ENCODE peak calls at places on chromosomes 16 and 17, in ten cellular contexts. I is epithelial cell of proximal tubule, P is body of pancreas, D is NB4, X is foreskin fibroblast, W is heart left ventricle, T is choroid plexus epithelial cell, Z is endodermal cell, Q is pancreas, V is HFFc6. S is an unnamed sample.

GRCh38 chr17:1661045-1661444 is 11.4 kb upstream of the RILP start:
- DNase-seq in D (no peak), V (no peak), P (no peak), X (no peak), I (no peak), Q (no peak), W (no peak), T (no peak), Z (no peak), S (no peak)

GRCh38 chr17:38705803-38706624 is 941 bp downstream of the MLLT6 start:
- DNase-seq in D (peak; percentile 47), Z (peak; percentile 88), V (no peak), T (no peak), I (no peak), P (peak; percentile 57), W (peak; percentile 76), Q (peak; percentile 79), X (no peak), S (no peak)

GRCh38 chr16:23131841-23132576 is 17.2 kb downstream of the USP31 start:
- DNase-seq in Z (no peak), X (no peak), T (peak; percentile 56), P (no peak), V (no peak), Q (no peak), D (no peak), I (no peak), W (no peak), S (no peak)

GRCh38 chr17:83161298-83162034 is 82.1 kb downstream of the METRNL start:
- DNase-seq in T (no peak), X (peak; percentile 84), P (peak; percentile 0), V (peak; percentile 20), I (no peak), D (no peak), Z (peak; percentile 32), Q (no peak), W (no peak), S (peak; percentile 84)

GRCh38 chr17:79968116-79968515 is 67.6 kb downstream of the TBC1D16 start:
- DNase-seq in T (no peak), Q (peak; percentile 15), P (no peak), D (no peak), V (no peak), X (no peak), W (no peak), Z (peak; percentile 41), I (no peak), S (no peak)

GRCh38 chr16:88993006-88993787 is 16.2 kb upstream of the CBFA2T3 start:
- DNase-seq in D (peak; percentile 60), Z (no peak), T (no peak), V (no peak), P (no peak), Q (no peak), W (no peak), I (no peak), X (no peak), S (no peak)

GRCh38 chr17:50181155-50181554 is 15.3 kb downstream of the SGCA start:
- DNase-seq in Q (no peak), T (no peak), X (no peak), I (no peak), Z (no peak), P (no peak), D (no peak), W (peak; percentile 17), V (no peak), S (no peak)

GRCh38 chr17:3961564-3962047 is 2.6 kb downstream of the ATP2A3 start:
- DNase-seq in D (peak; percentile 65), P (no peak), V (no peak), W (no peak), Q (no peak), Z (no peak), I (no peak), T (no peak), X (no peak), S (no peak)

GRCh38 chr16:50593410-50594139 is 45.4 kb downstream of the NKD1 start:
- DNase-seq in X (no peak), D (peak; percentile 68), W (no peak), Z (peak; percentile 88), P (no peak), V (no peak), Q (no peak), I (no peak), T (peak; percentile 17), S (no peak)

GRCh38 chr16:50592996-50593395 is 44.8 kb downstream of the NKD1 start:
- DNase-seq in D (no peak), Z (no peak), I (no peak), T (no peak), Q (no peak), W (no peak), X (no peak), V (no peak), P (no peak), S (no peak)

GRCh38 chr16:50591209-50591608 is 43.0 kb downstream of the NKD1 start:
- DNase-seq in V (no peak), I (no peak), D (no peak), W (no peak), Q (no peak), T (no peak), X (no peak), Z (no peak), P (no peak), S (no peak)

GRCh38 chr16:50594332-50595260 is 46.4 kb downstream of the NKD1 start:
- DNase-seq in Z (no peak), V (no peak), T (no peak), X (no peak), D (no peak), P (no peak), W (no peak), Q (no peak), I (no peak), S (no peak)

DNA sequence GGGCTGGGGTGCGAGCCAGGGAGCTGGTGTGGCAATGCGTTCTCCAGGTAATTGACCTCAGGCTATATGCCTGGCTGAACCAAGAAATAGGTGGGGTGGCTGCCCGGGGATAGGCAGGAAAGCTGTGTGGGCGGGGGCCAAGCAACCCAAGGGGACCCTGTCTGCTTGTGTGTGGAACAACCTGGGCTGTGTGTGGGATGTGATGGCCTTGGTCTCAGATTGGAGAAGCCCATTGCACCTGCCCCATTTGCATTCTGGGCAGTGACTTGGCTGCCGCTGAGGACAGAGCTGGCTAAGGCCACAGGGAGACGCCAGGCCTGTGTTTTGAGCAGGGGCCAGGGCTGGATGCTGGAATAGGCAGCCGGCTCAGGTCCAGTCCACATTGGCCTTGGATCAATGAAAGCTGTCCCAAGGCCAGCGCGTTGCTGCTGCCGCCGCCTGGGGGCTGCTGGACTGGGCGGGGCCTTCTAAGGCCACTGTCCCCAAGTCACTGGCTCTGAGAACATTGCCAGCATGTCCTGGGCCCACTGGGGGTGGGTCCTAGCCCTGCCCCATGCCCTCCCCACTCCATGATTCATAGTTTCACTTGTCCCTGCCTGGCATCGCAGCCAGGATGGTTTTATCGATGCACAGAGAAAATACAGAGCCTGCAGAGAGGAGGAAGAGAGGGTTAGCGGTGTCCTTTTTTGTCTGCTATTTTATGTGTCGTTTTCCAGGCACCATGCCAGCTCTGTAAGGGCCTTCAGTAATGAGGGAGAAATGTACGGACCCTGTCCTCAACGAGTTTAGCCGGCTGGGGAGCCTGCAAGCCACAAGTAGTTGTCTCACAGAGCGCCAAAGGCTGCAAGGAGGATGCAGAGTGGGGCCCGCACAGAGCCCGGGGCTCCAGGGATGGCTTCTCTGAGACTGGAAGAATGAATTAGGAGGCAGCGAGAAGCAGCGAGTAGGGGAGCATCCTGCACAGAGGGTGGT is 43.9 kb downstream of the NKD1 start:
- DNase-seq in V (no peak), X (no peak), Q (peak; percentile 87), Z (no peak), W (peak; percentile 87), D (no peak), I (no peak), P (peak; percentile 97), T (no peak), S (no peak)
- TF ChIP-seq CTCF in V (no peak), X (no peak), Q (peak; percentile 25), Z (no peak), W (peak; percentile 8), D (no peak), I (no peak), P (peak; percentile 21), T (no peak), S (no peak)

DNA sequence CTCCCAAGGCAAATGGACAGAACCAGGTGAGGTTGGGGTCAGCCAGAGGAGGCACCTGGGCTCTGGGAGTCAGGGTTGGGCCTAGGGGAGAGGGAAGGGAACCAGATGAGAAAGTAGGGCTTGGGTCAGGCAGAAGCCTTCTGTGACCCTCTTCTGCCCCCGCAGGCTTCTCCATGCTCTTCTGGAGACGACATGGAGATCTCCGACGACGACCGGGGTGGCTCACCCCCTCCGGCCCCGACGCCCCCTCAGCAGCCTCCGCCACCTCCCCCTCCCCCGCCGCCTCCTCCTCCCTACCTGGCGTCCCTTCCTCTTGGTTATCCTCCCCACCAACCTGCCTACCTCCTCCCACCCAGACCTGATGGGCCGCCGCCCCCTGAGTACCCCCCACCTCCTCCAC is 7.9 kb downstream of the SETD1A start:
- DNase-seq in X (no peak), Z (no peak), D (no peak), Q (no peak), T (no peak), P (no peak), V (no peak), I (no peak), W (no peak), S (no peak)
- TF ChIP-seq CTCF in X (no peak), Z (no peak), D (no peak), Q (no peak), T (no peak), P (no peak), V (no peak), I (no peak), W (no peak), S (no peak)

DNA sequence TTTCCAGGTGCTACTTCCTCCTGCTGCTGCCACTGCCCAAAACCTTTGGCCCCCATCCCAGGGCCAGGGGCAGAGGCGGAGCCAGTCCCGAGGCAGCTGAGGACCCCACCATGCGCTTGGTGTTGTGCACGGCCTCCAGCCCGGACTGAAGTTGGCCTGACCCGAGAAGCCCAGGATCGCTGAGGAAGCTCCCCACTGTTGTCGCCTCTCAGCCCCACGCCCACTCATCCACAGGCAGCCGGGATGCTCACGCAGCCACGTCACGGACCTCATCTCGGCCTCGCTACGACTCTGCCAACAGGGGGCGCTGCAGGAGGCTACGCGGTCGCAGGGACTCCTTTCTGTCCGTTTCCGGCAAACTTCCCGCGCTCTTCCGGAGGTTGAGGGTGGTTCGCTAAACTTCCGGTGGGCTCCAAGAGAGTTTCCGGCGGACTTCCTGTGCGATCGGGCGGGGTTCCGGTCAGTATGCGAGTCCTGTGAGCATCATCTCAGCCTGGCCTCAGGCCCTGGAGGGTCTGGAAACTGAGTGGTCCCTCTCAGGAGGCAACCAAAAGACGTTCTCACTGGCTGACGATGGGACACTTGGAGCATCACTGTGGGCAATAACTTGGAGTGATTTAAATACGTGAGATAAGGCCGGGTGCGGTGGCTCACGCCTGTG is 12.4 kb downstream of the ZG16B start:
- DNase-seq in Z (peak; percentile 88), Q (peak; percentile 72), V (no peak), P (peak; percentile 62), I (no peak), T (peak; percentile 61), D (peak; percentile 34), W (peak; percentile 66), X (no peak), S (no peak)
- TF ChIP-seq CTCF in Z (peak; percentile 79), Q (peak; percentile 56), V (peak; percentile 71), P (peak; percentile 17), I (peak; percentile 67), T (peak; percentile 59), D (peak; percentile 52), W (peak; percentile 36), X (peak; percentile 37), S (peak; percentile 37)

GRCh38 chr16:3780570-3780969 is 63.2 kb upstream of the TRAP1 start:
- DNase-seq in P (no peak), T (peak; percentile 24), V (peak; percentile 9), Q (no peak), D (peak; percentile 56), W (no peak), I (no peak), X (no peak), Z (no peak), S (no peak)

GRCh38 chr16:3773663-3774062 is 56.3 kb upstream of the TRAP1 start:
- DNase-seq in I (no peak), D (no peak), W (no peak), V (no peak), X (no peak), T (no peak), Q (no peak), Z (no peak), P (no peak), S (no peak)

GRCh38 chr16:3774819-3775218 is 57.5 kb upstream of the TRAP1 start:
- DNase-seq in P (no peak), D (no peak), W (peak; percentile 34), Q (no peak), T (no peak), V (no peak), I (no peak), X (no peak), Z (no peak), S (no peak)

GRCh38 chr16:3774156-3774767 is 56.9 kb upstream of the TRAP1 start:
- DNase-seq in Z (no peak), W (peak; percentile 85), P (peak; percentile 40), I (no peak), V (peak; percentile 32), Q (no peak), T (peak; percentile 61), D (no peak), X (peak; percentile 18), S (no peak)

DNA sequence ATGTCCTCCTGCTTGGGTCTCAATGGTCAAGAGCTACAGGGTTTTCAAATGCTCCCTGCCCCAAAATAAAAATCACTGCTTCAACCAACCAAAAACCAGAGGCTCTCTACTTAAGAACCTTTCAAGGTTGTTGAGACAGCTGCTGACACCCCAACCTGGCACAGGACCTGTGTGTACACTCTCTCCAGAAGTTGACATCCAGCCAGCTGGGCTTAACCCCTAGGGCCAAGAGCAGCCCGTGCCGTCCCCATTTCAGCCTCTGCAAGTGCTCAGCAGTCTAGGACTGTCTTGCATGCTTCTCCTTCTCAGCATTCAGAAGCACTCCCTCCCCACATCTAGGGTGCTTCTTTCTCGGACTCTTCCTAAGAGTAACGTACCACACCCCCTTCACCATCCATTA is 59.0 kb upstream of the TRAP1 start:
- DNase-seq in Z (no peak), Q (no peak), V (no peak), P (peak; percentile 74), I (no peak), D (no peak), X (no peak), W (no peak), T (no peak), S (no peak)
- TF ChIP-seq CTCF in Z (no peak), Q (no peak), V (no peak), P (no peak), I (no peak), D (no peak), X (no peak), W (no peak), T (no peak), S (no peak)